ENCODE peak calls at places on chromosomes 7 and 10, in five cellular contexts. V is psoas muscle, L is H54, Z is M059J, X is skeletal muscle cell. U is an unnamed sample.

GRCh38 chr7:134527979-134528371 is 608 bp downstream of the AKR1B10 start:
- DNase-seq in V (peak), L (no peak), Z (peak), X (peak), U (peak)

GRCh38 chr7:43757073-43757720 is 1.3 kb upstream of the BLVRA start:
- DNase-seq in V (no peak), L (no peak), Z (no peak), X (no peak), U (no peak)

GRCh38 chr10:13311177-13311575 is 11.3 kb upstream of the PHYH start:
- DNase-seq in V (no peak), L (no peak), Z (no peak), X (no peak), U (no peak)

GRCh38 chr7:20385121-20385520 is 54.4 kb downstream of the ITGB8 start:
- DNase-seq in V (no peak), L (peak), Z (peak), X (peak), U (peak)

GRCh38 chr10:61779950-61780659 is 117.4 kb downstream of the CABCOCO1 start:
- DNase-seq in V (peak), L (peak), Z (peak), X (no peak), U (peak)

GRCh38 chr7:12067156-12067831 is 143.8 kb upstream of the TMEM106B start:
- DNase-seq in V (no peak), L (peak), Z (peak), X (peak), U (peak)

GRCh38 chr10:1078668-1079067 is 22.5 kb downstream of the WDR37 start:
- DNase-seq in V (no peak), L (no peak), Z (no peak), X (no peak), U (no peak)

GRCh38 chr10:128062837-128063563 is 63.2 kb downstream of the MKI67 start:
- DNase-seq in V (no peak), L (no peak), Z (no peak), X (no peak), U (no peak)

GRCh38 chr10:9198611-9199010 is 1144.1 kb downstream of the GATA3 start:
- DNase-seq in V (no peak), L (no peak), Z (peak), X (peak), U (peak)

GRCh38 chr7:148773344-148773743 is 74.6 kb downstream of the CUL1 start:
- DNase-seq in V (no peak), L (no peak), Z (no peak), X (no peak), U (no peak)

GRCh38 chr10:133039107-133039822 is 48.5 kb upstream of the ADGRA1 start:
- DNase-seq in V (no peak), L (no peak), Z (no peak), X (no peak), U (no peak)

GRCh38 chr10:13915710-13916109 is 328.9 kb downstream of the PRPF18 start:
- DNase-seq in V (no peak), L (no peak), Z (peak), X (no peak), U (no peak)

GRCh38 chr7:70756789-70757188 is 375.2 kb upstream of the GALNT17 start:
- DNase-seq in V (no peak), L (no peak), Z (no peak), X (no peak), U (no peak)

GRCh38 chr10:32367793-32368453 is 21.0 kb upstream of the EPC1 start:
- DNase-seq in V (peak), L (no peak), Z (peak), X (no peak), U (peak)

GRCh38 chr10:21368728-21369425 is 156.6 kb downstream of the SKIDA1 start:
- DNase-seq in V (no peak), L (no peak), Z (no peak), X (no peak), U (no peak)

GRCh38 chr7:11701829-11702560 is 130.0 kb downstream of the THSD7A start:
- DNase-seq in V (no peak), L (no peak), Z (peak), X (no peak), U (no peak)

GRCh38 chr7:44289341-44290249 is 35.8 kb downstream of the CAMK2B start:
- DNase-seq in V (peak), L (no peak), Z (no peak), X (no peak), U (no peak)

GRCh38 chr7:94335586-94335985 is 59.1 kb upstream of the COL1A2 start:
- DNase-seq in V (no peak), L (no peak), Z (peak), X (no peak), U (peak)

GRCh38 chr7:20697351-20697750 is 81.9 kb downstream of the ABCB5 start:
- DNase-seq in V (no peak), L (no peak), Z (peak), X (no peak), U (no peak)

GRCh38 chr10:92891885-92892705 is 43.8 kb downstream of the EXOC6 start:
- DNase-seq in V (peak), L (peak), Z (peak), X (peak), U (peak)

GRCh38 chr10:92972066-92972870 is 88.3 kb upstream of the CYP26C1 start:
- DNase-seq in V (no peak), L (peak), Z (peak), X (peak), U (peak)

GRCh38 chr10:329361-330099 is 194.3 kb downstream of the ZMYND11 start:
- DNase-seq in V (peak), L (peak), Z (peak), X (peak), U (peak)

GRCh38 chr7:99419323-99420021 is 10.7 kb downstream of the BUD31 start:
- DNase-seq in V (no peak), L (no peak), Z (no peak), X (no peak), U (no peak)

GRCh38 chr10:92914478-92915066 is 66.3 kb downstream of the EXOC6 start:
- DNase-seq in V (no peak), L (peak), Z (peak), X (no peak), U (peak)

GRCh38 chr10:77819210-77820140 is 107.1 kb downstream of the DLG5 start:
- DNase-seq in V (peak), L (no peak), Z (no peak), X (no peak), U (no peak)

GRCh38 chr10:110600487-110601101 is 33.1 kb downstream of the SMC3 start:
- DNase-seq in V (no peak), L (no peak), Z (peak), X (no peak), U (peak)

GRCh38 chr7:48105045-48105444 is 16.0 kb downstream of the UPP1 start:
- DNase-seq in V (no peak), L (no peak), Z (no peak), X (no peak), U (no peak)

GRCh38 chr7:38207843-38208242 is 29.8 kb downstream of the STARD3NL start:
- DNase-seq in V (no peak), L (no peak), Z (no peak), X (no peak), U (no peak)

GRCh38 chr10:69797959-69798358 is 3.7 kb upstream of the COL13A1 start:
- DNase-seq in V (no peak), L (no peak), Z (peak), X (no peak), U (peak)

GRCh38 chr10:71985542-71986250 is 21.5 kb downstream of the CHST3 start:
- DNase-seq in V (peak), L (no peak), Z (no peak), X (peak), U (peak)

GRCh38 chr7:14398531-14398930 is 409.1 kb upstream of the ETV1 start:
- DNase-seq in V (no peak), L (no peak), Z (no peak), X (no peak), U (no peak)

GRCh38 chr10:132243141-132243540 is 56.4 kb downstream of the DPYSL4 start:
- DNase-seq in V (no peak), L (no peak), Z (no peak), X (no peak), U (no peak)

GRCh38 chr7:156614434-156615264 is 25.9 kb upstream of the RNF32 start:
- DNase-seq in V (no peak), L (no peak), Z (no peak), X (no peak), U (no peak)

GRCh38 chr7:125253454-125254182 is 324.0 kb upstream of the POT1 start:
- DNase-seq in V (no peak), L (no peak), Z (no peak), X (no peak), U (no peak)

GRCh38 chr10:54402576-54402975 is 398.5 kb downstream of the PCDH15 start:
- DNase-seq in V (no peak), L (no peak), Z (peak), X (no peak), U (no peak)

GRCh38 chr7:150388709-150389531 is 9.8 kb downstream of the ZNF775 start:
- DNase-seq in V (peak), L (no peak), Z (no peak), X (no peak), U (no peak)

GRCh38 chr10:11863353-11864105 is 40.4 kb downstream of the PROSER2 start:
- DNase-seq in V (no peak), L (no peak), Z (no peak), X (no peak), U (no peak)

GRCh38 chr7:91537260-91538152 is 273.3 kb downstream of the FZD1 start:
- DNase-seq in V (no peak), L (no peak), Z (no peak), X (no peak), U (no peak)